ENCODE peak calls at places on chromosomes 12 and 14, in seven cellular contexts. A, Q, W, G, Z, F and X are unnamed samples.

GRCh38 chr14:61203059-61203753 is 77.9 kb downstream of the TMEM30B start:
- DNase-seq in A (no peak), Q (no peak), W (no peak), G (no peak), Z (no peak), F (no peak), X (no peak)

GRCh38 chr12:1882850-1883470 is 35.5 kb downstream of the CACNA2D4 start:
- DNase-seq in A (no peak), Q (no peak), W (no peak), G (no peak), Z (no peak), F (no peak), X (peak)

GRCh38 chr12:103560604-103561101 is 26.4 kb upstream of the STAB2 start:
- DNase-seq in A (peak), Q (peak), W (no peak), G (no peak), Z (peak), F (no peak), X (no peak)

GRCh38 chr14:102668291-102668873 is 75.9 kb downstream of the RCOR1 start:
- DNase-seq in A (no peak), Q (no peak), W (no peak), G (no peak), Z (no peak), F (no peak), X (no peak)

GRCh38 chr12:76025601-76026575 is 5.7 kb downstream of the PHLDA1 start:
- DNase-seq in A (peak), Q (peak), W (no peak), G (no peak), Z (peak), F (no peak), X (no peak)

GRCh38 chr14:23926543-23926942 is 27.0 kb upstream of the DHRS4 start:
- DNase-seq in A (no peak), Q (no peak), W (no peak), G (no peak), Z (no peak), F (no peak), X (no peak)

GRCh38 chr12:17778242-17778641 is 311.8 kb downstream of the RERGL start:
- DNase-seq in A (no peak), Q (no peak), W (no peak), G (no peak), Z (no peak), F (no peak), X (no peak)

GRCh38 chr14:102654298-102654697 is 61.8 kb downstream of the RCOR1 start:
- DNase-seq in A (no peak), Q (no peak), W (no peak), G (no peak), Z (peak), F (no peak), X (no peak)

GRCh38 chr14:70032447-70032846 is 153.2 kb downstream of the SMOC1 start:
- DNase-seq in A (no peak), Q (peak), W (no peak), G (no peak), Z (peak), F (no peak), X (no peak)

GRCh38 chr12:128790653-128791373 is 32.9 kb downstream of the SLC15A4 start:
- DNase-seq in A (no peak), Q (no peak), W (no peak), G (no peak), Z (no peak), F (no peak), X (no peak)

GRCh38 chr12:49055092-49055491 is 5.5 kb downstream of the KMT2D start:
- DNase-seq in A (no peak), Q (no peak), W (peak), G (no peak), Z (no peak), F (no peak), X (no peak)

GRCh38 chr12:104736307-104736706 is 221.8 kb downstream of the SLC41A2 start:
- DNase-seq in A (peak), Q (no peak), W (no peak), G (no peak), Z (no peak), F (no peak), X (no peak)

GRCh38 chr12:121805800-121806555 is 2.2 kb downstream of the SETD1B start:
- DNase-seq in A (no peak), Q (peak), W (no peak), G (no peak), Z (no peak), F (no peak), X (peak)

GRCh38 chr12:129025055-129025454 is 171.8 kb downstream of the GLT1D1 start:
- DNase-seq in A (no peak), Q (no peak), W (no peak), G (no peak), Z (no peak), F (no peak), X (no peak)

GRCh38 chr12:101759396-101760047 is 20.3 kb upstream of the SYCP3 start:
- DNase-seq in A (peak), Q (peak), W (no peak), G (no peak), Z (peak), F (no peak), X (no peak)

GRCh38 chr14:28515571-28515970 is 251.0 kb upstream of the FOXG1 start:
- DNase-seq in A (peak), Q (no peak), W (no peak), G (no peak), Z (peak), F (no peak), X (no peak)

GRCh38 chr12:112987561-112987960 is 9.2 kb downstream of the OAS2 start:
- DNase-seq in A (no peak), Q (no peak), W (no peak), G (no peak), Z (no peak), F (no peak), X (peak)

GRCh38 chr12:116121453-116121871 is 156.0 kb downstream of the MED13L start:
- DNase-seq in A (peak), Q (no peak), W (no peak), G (peak), Z (no peak), F (no peak), X (no peak)

GRCh38 chr12:117875652-117876491 is 92.9 kb downstream of the KSR2 start:
- DNase-seq in A (peak), Q (no peak), W (no peak), G (peak), Z (no peak), F (no peak), X (peak)

GRCh38 chr12:76713130-76713529 is 50.8 kb upstream of the ZDHHC17 start:
- DNase-seq in A (no peak), Q (no peak), W (no peak), G (no peak), Z (no peak), F (no peak), X (no peak)

GRCh38 chr12:116236986-116237385 is 40.5 kb downstream of the MED13L start:
- DNase-seq in A (no peak), Q (no peak), W (no peak), G (no peak), Z (no peak), F (no peak), X (no peak)

GRCh38 chr12:92208613-92209121 is 63.0 kb upstream of the BTG1 start:
- DNase-seq in A (peak), Q (peak), W (no peak), G (peak), Z (peak), F (peak), X (peak)

GRCh38 chr14:54329082-54329695 is 67.6 kb upstream of the CDKN3 start:
- DNase-seq in A (peak), Q (peak), W (no peak), G (peak), Z (peak), F (no peak), X (no peak)

GRCh38 chr14:78530078-78530477 is 359.9 kb downstream of the NRXN3 start:
- DNase-seq in A (no peak), Q (peak), W (no peak), G (peak), Z (peak), F (no peak), X (no peak)

GRCh38 chr12:29082522-29082921 is 66.6 kb upstream of the FAR2 start:
- DNase-seq in A (peak), Q (no peak), W (no peak), G (no peak), Z (peak), F (no peak), X (no peak)

GRCh38 chr14:36662543-36663403 is 1.1 kb downstream of the PAX9 start:
- DNase-seq in A (no peak), Q (no peak), W (no peak), G (no peak), Z (peak), F (no peak), X (no peak)